ENCODE peak calls at places on chromosomes 16 and 17, in six cellular contexts. E, G, W, Q, Y and C are unnamed samples.

GRCh38 chr17:47898246-47898645 is 2.2 kb downstream of the SP2 start:
- DNase-seq in E (no peak), G (no peak), W (no peak), Q (no peak), Y (no peak), C (no peak)

GRCh38 chr17:50908140-50908859 is 42.1 kb upstream of the TOB1 start:
- DNase-seq in E (no peak), G (no peak), W (no peak), Q (no peak), Y (no peak), C (no peak)

GRCh38 chr16:88005148-88005547 is 53.9 kb downstream of the BANP start:
- DNase-seq in E (no peak), G (no peak), W (no peak), Q (no peak), Y (peak), C (peak)

GRCh38 chr17:75573994-75574393 is 13.6 kb upstream of the MYO15B start:
- DNase-seq in E (no peak), G (no peak), W (no peak), Q (no peak), Y (no peak), C (peak)

GRCh38 chr17:36939059-36939943 is 2.0 kb downstream of the LHX1 start:
- DNase-seq in E (no peak), G (no peak), W (no peak), Q (no peak), Y (no peak), C (no peak)

GRCh38 chr17:45137561-45138305 is 2.2 kb downstream of the ACBD4 start:
- DNase-seq in E (no peak), G (no peak), W (no peak), Q (no peak), Y (no peak), C (no peak)

GRCh38 chr17:29113334-29113733 is 66.9 kb downstream of the MYO18A start:
- DNase-seq in E (no peak), G (no peak), W (no peak), Q (no peak), Y (no peak), C (no peak)

GRCh38 chr16:67936876-67937605 is 391 bp upstream of the PSMB10 start:
- DNase-seq in E (no peak), G (no peak), W (peak), Q (no peak), Y (no peak), C (no peak)

GRCh38 chr17:73786286-73786743 is 142.1 kb upstream of the SDK2 start:
- DNase-seq in E (no peak), G (peak), W (peak), Q (no peak), Y (no peak), C (no peak)

GRCh38 chr16:2470603-2471015 is 488 bp upstream of the NTN3 start:
- DNase-seq in E (no peak), G (peak), W (no peak), Q (no peak), Y (no peak), C (no peak)
- H3K4me3 ChIP-seq in E (peak), G (no peak), W (no peak), Q (no peak), Y (peak), C (no peak)

GRCh38 chr17:44084131-44084538 is 13.6 kb downstream of the G6PC3 start:
- DNase-seq in E (no peak), G (no peak), W (no peak), Q (no peak), Y (peak), C (no peak)
- TF ChIP-seq CTCF in E (no peak), G (peak), W (no peak), Q (no peak), Y (peak), C (no peak)

GRCh38 chr16:56625943-56626654 is 518 bp downstream of the MT1E start:
- DNase-seq in E (no peak), G (no peak), W (no peak), Q (peak), Y (no peak), C (peak)
- TF ChIP-seq EP300 in E (no peak), G (no peak), W (no peak), Q (no peak), Y (no peak), C (peak)

DNA sequence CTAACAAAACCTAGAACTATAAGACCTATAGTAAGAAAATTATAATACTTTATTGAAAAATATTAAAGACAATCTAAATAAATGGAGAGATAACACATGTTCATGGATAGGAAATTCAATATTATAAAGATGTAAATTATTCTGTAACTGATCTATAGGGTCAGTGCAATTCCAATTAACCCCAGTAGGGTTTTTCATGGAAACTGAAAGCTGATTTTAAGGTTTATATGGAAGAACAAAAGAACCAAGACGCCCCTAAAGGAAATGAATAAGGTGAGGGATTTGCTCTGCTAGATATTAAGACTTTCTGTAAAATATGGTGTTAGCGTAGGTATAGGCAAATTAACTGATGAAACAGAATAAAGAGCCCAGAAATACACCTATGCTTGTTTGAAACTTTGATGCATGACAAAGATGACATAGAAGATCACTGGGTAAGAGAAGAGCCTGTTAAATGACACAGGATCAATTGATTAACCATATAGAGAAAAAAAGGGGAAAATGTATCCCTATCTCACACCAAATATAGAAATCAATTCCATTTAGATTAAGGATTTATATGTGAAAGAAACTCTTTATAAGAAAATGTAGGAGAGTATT is 3.0 kb downstream of the ICAM2 start:
- DNase-seq in E (no peak), G (no peak), W (no peak), Q (no peak), Y (no peak), C (no peak)
- H3K4me3 ChIP-seq in E (no peak), G (no peak), W (no peak), Q (no peak), Y (no peak), C (no peak)

GRCh38 chr17:80101946-80102706 is 745 bp downstream of the GAA start:
- DNase-seq in E (no peak), G (no peak), W (no peak), Q (no peak), Y (peak), C (no peak)
- TF ChIP-seq CTCF in E (no peak), G (no peak), W (no peak), Q (no peak), Y (no peak), C (no peak)

GRCh38 chr17:8844229-8845218 is 22.9 kb downstream of the PIK3R6 start:
- DNase-seq in E (no peak), G (no peak), W (no peak), Q (no peak), Y (no peak), C (peak)
- TF ChIP-seq EP300 in E (no peak), G (no peak), W (no peak), Q (no peak), Y (no peak), C (no peak)